ENCODE peak calls at places on chromosomes 13 and 19, in nine cellular contexts. O is mammary epithelial cell, R is GM23248, Q is fibroblast of lung, J is endodermal cell, A is astrocyte, V is neuronal stem cell, F is colonic mucosa, D is GM12878. W is an unnamed sample.

GRCh38 chr19:30648321-30648720 is 276.1 kb downstream of the ZNF536 start:
- DNase-seq in D (no peak), F (no peak), J (peak), A (no peak), V (no peak), O (no peak), Q (no peak), R (peak), W (no peak)

GRCh38 chr19:31666126-31666525 is 316.9 kb upstream of the TSHZ3 start:
- DNase-seq in O (peak), A (no peak), V (no peak), D (no peak), F (no peak), Q (peak), J (no peak), R (no peak), W (no peak)

GRCh38 chr13:41588899-41589298 is 131.5 kb downstream of the RGCC start:
- DNase-seq in V (no peak), D (no peak), Q (peak), A (peak), O (peak), R (peak), F (no peak), J (no peak), W (peak)

GRCh38 chr19:34336781-34337271 is 28.2 kb upstream of the GPI start:
- DNase-seq in V (no peak), A (no peak), J (no peak), Q (no peak), F (no peak), R (peak), O (peak), D (no peak), W (no peak)

GRCh38 chr13:114177245-114178010 is 1.6 kb upstream of the CFAP97D2 start:
- DNase-seq in F (no peak), R (no peak), D (no peak), J (no peak), O (no peak), V (no peak), Q (no peak), A (no peak), W (no peak)

GRCh38 chr13:60584976-60585375 is 188.0 kb downstream of the TDRD3 start:
- DNase-seq in F (no peak), R (peak), O (no peak), A (peak), J (peak), V (no peak), Q (peak), D (no peak), W (no peak)

GRCh38 chr13:46846736-46847135 is 49.8 kb upstream of the ESD start:
- DNase-seq in O (no peak), V (no peak), Q (no peak), A (no peak), J (no peak), R (peak), D (no peak), F (no peak), W (no peak)

GRCh38 chr19:10173527-10173926 is 21.2 kb downstream of the DNMT1 start:
- DNase-seq in Q (peak), V (no peak), O (peak), F (no peak), D (no peak), A (peak), J (no peak), R (peak), W (no peak)

GRCh38 chr13:91017669-91018053 is 329.8 kb upstream of the MIR17HG start:
- DNase-seq in O (peak), J (peak), D (no peak), F (no peak), Q (peak), A (peak), R (no peak), V (no peak), W (no peak)

GRCh38 chr19:14400913-14401312 is 18.2 kb downstream of the DDX39A start:
- DNase-seq in J (no peak), V (no peak), Q (peak), A (peak), D (peak), O (no peak), F (no peak), R (no peak), W (no peak)

GRCh38 chr19:18415177-18415867 is 3.9 kb upstream of the SSBP4 start:
- DNase-seq in F (peak), V (no peak), R (peak), J (no peak), O (no peak), D (no peak), A (peak), Q (peak), W (no peak)

GRCh38 chr13:24149306-24150032 is 11.1 kb upstream of the SPATA13 start:
- DNase-seq in V (no peak), A (peak), Q (peak), D (no peak), F (no peak), R (peak), J (no peak), O (no peak), W (no peak)

GRCh38 chr13:113616281-113616906 is 31.8 kb downstream of the TFDP1 start:
- DNase-seq in D (no peak), Q (no peak), O (no peak), F (no peak), R (no peak), J (no peak), V (no peak), A (no peak), W (no peak)

GRCh38 chr13:25490236-25490635 is 118.5 kb downstream of the ATP8A2 start:
- DNase-seq in J (no peak), F (no peak), D (no peak), V (no peak), O (no peak), Q (no peak), A (no peak), R (no peak), W (no peak)

GRCh38 chr13:40389081-40389641 is 277.3 kb downstream of the FOXO1 start:
- DNase-seq in V (no peak), R (no peak), F (peak), O (no peak), J (no peak), Q (no peak), D (peak), A (no peak), W (no peak)

GRCh38 chr19:40466219-40467006 is at the start of gene SPTBN4:
- DNase-seq in Q (no peak), O (no peak), A (no peak), R (peak), J (peak), V (no peak), D (peak), F (peak), W (no peak)

GRCh38 chr13:45564108-45564507 is 51.4 kb downstream of the ERICH6B start:
- DNase-seq in R (peak), F (no peak), V (peak), D (no peak), J (peak), O (peak), Q (peak), A (peak), W (no peak)

GRCh38 chr13:24615114-24615513 is 65.1 kb upstream of the ATP12A start:
- DNase-seq in J (no peak), O (no peak), R (no peak), Q (no peak), D (no peak), A (no peak), V (no peak), F (no peak), W (no peak)

GRCh38 chr13:112761701-112762689 is 72.2 kb downstream of the ATP11A start:
- DNase-seq in R (no peak), O (no peak), V (no peak), J (no peak), A (peak), D (no peak), F (no peak), Q (peak), W (no peak)

GRCh38 chr19:38535212-38535611 is 82.5 kb downstream of the MAP4K1 start:
- DNase-seq in F (no peak), A (no peak), O (no peak), V (no peak), J (no peak), Q (no peak), D (no peak), R (no peak), W (no peak)

GRCh38 chr19:35011091-35011689 is 11.1 kb downstream of the GRAMD1A start:
- DNase-seq in O (no peak), Q (no peak), V (no peak), F (no peak), D (no peak), J (no peak), R (no peak), A (no peak), W (no peak)

GRCh38 chr13:113187263-113187669 is 21.2 kb downstream of the PCID2 start:
- DNase-seq in F (peak), V (no peak), Q (peak), R (peak), D (no peak), J (peak), A (peak), O (peak), W (peak)

GRCh38 chr13:114080739-114081561 is 51.5 kb downstream of the RASA3 start:
- DNase-seq in J (peak), O (no peak), V (no peak), Q (no peak), R (no peak), F (no peak), D (no peak), A (no peak), W (no peak)

GRCh38 chr13:48235100-48235813 is 2.3 kb downstream of the ITM2B start:
- DNase-seq in A (peak), Q (peak), V (no peak), F (no peak), J (peak), D (peak), O (peak), R (peak), W (no peak)

GRCh38 chr19:4488496-4488895 is 16.4 kb downstream of the HDGFL2 start:
- DNase-seq in F (no peak), D (no peak), R (no peak), A (no peak), O (no peak), V (no peak), Q (no peak), J (no peak), W (no peak)

GRCh38 chr13:91482427-91482826 is 84.0 kb downstream of the GPC5 start:
- DNase-seq in D (no peak), A (peak), R (no peak), V (peak), O (no peak), F (no peak), J (peak), Q (peak), W (no peak)

GRCh38 chr13:23020246-23020843 is 160.4 kb upstream of the SGCG start:
- DNase-seq in R (peak), F (peak), V (peak), J (peak), D (peak), A (peak), Q (peak), O (peak), W (no peak)

GRCh38 chr13:112748947-112749346 is 59.1 kb downstream of the ATP11A start:
- DNase-seq in R (peak), O (no peak), J (no peak), Q (peak), D (no peak), F (no peak), V (no peak), A (no peak), W (no peak)

GRCh38 chr19:39448271-39448670 is 2.9 kb downstream of the SUPT5H start:
- DNase-seq in O (peak), J (no peak), A (peak), Q (peak), F (no peak), R (peak), D (no peak), V (no peak), W (no peak)

GRCh38 chr13:68719815-68720214 is 1387.8 kb upstream of the ATXN8OS start:
- DNase-seq in A (no peak), J (no peak), V (no peak), O (no peak), R (no peak), Q (no peak), F (no peak), D (no peak), W (no peak)

GRCh38 chr13:22517544-22517943 is 663.2 kb upstream of the SGCG start:
- DNase-seq in O (no peak), D (no peak), A (no peak), V (no peak), F (no peak), R (no peak), J (no peak), Q (no peak), W (no peak)

DNA sequence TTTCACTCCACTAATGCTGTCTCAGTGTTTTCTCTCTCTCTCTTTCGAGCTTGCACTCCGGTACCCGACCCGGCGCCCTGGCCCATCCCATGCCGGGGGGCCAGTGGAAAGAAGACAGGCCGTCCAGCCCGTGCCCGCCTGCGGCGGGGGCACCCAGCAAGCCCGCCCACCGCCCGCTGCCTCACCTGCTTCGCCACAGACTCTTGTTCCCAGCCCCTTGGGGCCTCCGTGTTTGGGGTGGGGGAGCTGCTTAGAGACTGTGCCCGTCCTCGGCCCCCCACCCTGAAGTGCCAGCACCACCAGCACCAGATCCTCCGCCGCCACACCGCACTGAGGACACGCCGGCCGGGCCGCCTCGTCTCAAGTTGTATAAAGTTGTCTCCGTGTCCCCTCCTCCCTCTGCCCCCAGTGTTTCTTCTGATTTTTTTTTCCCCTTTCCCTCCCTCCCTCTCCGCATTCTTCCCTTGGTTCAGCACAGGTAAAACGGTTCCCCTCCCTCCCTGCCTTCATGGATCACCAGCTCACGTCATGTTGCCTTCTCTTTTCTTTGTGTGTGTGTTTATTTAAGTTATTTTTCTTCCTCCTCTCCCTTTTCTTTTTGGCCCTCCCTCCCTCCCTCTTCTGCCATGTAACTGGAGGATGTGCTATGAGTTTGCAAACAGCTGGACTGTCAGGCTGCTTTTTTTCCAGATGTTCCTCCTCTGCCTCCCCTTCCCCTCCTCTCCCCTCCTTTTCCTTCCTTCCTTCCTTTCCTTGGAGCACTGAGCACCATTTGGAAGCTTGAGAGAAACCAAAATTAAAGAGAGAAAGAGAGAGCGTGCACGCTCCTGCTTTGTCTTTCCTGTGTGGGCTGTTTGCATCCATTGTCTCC is 2.1 kb downstream of the LENG9 start:
- DNase-seq in A (no peak), R (no peak), D (no peak), O (no peak), J (peak), Q (no peak), V (no peak), F (peak), W (no peak)
- H3K9ac ChIP-seq in A (no peak), R (peak), D (no peak), O (no peak), J (no peak), Q (peak), V (no peak), F (peak), W (no peak)

GRCh38 chr19:8335343-8336071 is 7.6 kb downstream of the KANK3 start:
- DNase-seq in F (no peak), J (peak), V (no peak), D (no peak), O (no peak), R (peak), A (no peak), Q (no peak), W (no peak)

GRCh38 chr19:8336665-8337064 is 6.4 kb downstream of the KANK3 start:
- DNase-seq in D (no peak), R (no peak), A (no peak), V (no peak), J (peak), F (no peak), Q (no peak), O (no peak), W (no peak)

GRCh38 chr19:8337728-8338127 is 5.3 kb downstream of the KANK3 start:
- DNase-seq in Q (no peak), O (no peak), R (no peak), F (no peak), V (no peak), A (no peak), D (no peak), J (peak), W (no peak)

GRCh38 chr19:8334458-8335342 is 8.4 kb downstream of the KANK3 start:
- DNase-seq in F (peak), O (peak), A (peak), V (peak), D (no peak), J (peak), R (peak), Q (peak), W (no peak)

DNA sequence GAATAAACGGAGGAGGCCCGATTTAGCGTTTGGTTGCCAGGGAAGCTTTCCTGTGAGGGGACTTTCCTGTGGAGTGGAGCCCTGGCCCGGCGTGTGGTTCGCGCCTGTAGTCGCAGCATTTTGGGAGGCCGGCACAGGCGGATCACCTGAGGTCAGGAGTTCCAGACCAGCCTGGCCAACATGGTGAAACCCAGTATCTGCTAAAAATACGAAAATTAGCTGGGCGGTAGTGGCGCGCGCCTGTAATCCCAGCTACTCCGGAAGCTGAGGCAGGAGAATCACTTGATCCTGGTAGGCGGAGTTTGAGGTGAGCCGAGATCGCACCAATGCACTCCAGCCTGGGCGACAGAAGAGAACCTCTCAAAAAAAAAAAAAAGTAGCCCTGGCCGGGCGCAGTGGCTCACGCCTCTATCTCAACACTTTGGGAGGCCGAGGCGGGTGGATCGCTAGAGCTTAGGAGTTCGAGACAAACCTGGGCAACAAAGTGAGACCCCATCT is 6.9 kb downstream of the KANK3 start:
- DNase-seq in J (peak), O (no peak), Q (no peak), D (no peak), V (no peak), A (no peak), F (no peak), R (no peak), W (no peak)
- H3K9ac ChIP-seq in J (no peak), O (no peak), Q (no peak), D (no peak), V (no peak), A (no peak), F (no peak), R (no peak), W (no peak)

GRCh38 chr19:50830266-50831025 is 2.9 kb downstream of the KLK15 start:
- DNase-seq in Q (no peak), F (no peak), D (no peak), V (no peak), R (no peak), J (no peak), O (no peak), A (no peak), W (no peak)
- H3K9ac ChIP-seq in Q (no peak), F (peak), D (no peak), V (no peak), R (no peak), J (no peak), O (no peak), A (no peak), W (no peak)

GRCh38 chr19:6465006-6465405 is 935 bp downstream of the CRB3 start:
- DNase-seq in J (peak), R (peak), Q (no peak), V (no peak), D (no peak), A (no peak), O (no peak), F (no peak), W (no peak)
- H3K9ac ChIP-seq in J (peak), R (no peak), Q (no peak), V (no peak), D (no peak), A (no peak), O (no peak), F (peak), W (peak)

DNA sequence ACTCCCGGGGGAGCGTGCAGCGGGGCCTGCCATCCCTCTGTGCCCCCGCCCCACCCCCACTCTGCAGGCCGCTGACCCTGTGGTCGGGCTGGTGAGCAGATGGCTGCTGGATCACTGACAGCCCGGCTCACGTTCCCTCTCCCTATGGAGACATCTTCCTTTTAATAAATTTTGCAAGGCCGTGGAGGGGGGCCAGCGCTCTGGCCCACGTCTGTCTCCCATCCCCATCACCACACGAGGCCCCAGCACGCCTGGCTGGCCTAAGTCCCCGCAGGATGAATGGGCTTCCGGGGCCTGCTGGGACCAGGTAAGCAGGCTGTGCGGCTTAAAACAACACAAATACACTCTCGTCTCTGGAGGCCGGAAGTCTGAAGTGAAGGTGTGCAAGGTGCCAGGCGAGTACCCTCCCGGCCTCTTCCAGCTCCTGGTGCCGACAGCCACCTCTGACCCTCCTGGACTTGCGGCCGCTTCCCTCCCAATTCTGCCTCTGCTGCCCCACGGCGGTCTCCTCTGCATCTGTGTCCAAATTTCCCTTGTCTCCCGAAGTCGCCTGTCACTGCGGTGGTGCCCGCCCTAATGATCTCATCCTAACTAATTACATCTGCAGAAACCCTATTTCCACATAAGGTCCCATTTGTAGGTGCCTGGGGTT is 8.3 kb upstream of the PTBP1 start:
- DNase-seq in O (no peak), J (peak), Q (no peak), V (no peak), D (no peak), R (peak), F (no peak), A (no peak), W (no peak)
- H3K9ac ChIP-seq in O (no peak), J (peak), Q (peak), V (peak), D (no peak), R (peak), F (no peak), A (no peak), W (peak)

W was measured in keratinocyte.